ENCODE peak calls at places on chromosomes 12 and 14, in four cellular contexts. G, K, J and X are unnamed samples.

GRCh38 chr14:92603309-92604257 is 90.0 kb downstream of the RIN3 start:
- DNase-seq in G (no peak), J (peak), K (peak), X (peak)

GRCh38 chr12:122944588-122944987 is 21.7 kb downstream of the ABCB9 start:
- DNase-seq in J (no peak), K (peak), G (peak), X (peak)

GRCh38 chr14:98666545-98666944 is 605.5 kb downstream of the BCL11B start:
- DNase-seq in K (no peak), G (no peak), J (no peak), X (no peak)

GRCh38 chr12:93990832-93991748 is 157.3 kb upstream of the PLXNC1 start:
- DNase-seq in K (peak), G (peak), J (no peak), X (peak)

GRCh38 chr14:96252323-96253052 is 3.5 kb upstream of the BDKRB1 start:
- DNase-seq in G (no peak), J (no peak), K (no peak), X (no peak)

GRCh38 chr12:39587247-39587646 is 32.4 kb downstream of the ABCD2 start:
- DNase-seq in J (no peak), K (no peak), G (no peak), X (peak)

GRCh38 chr12:90323217-90323616 is 614.6 kb upstream of the ATP2B1 start:
- DNase-seq in K (no peak), J (no peak), G (no peak), X (no peak)

GRCh38 chr12:7433276-7433822 is 10.6 kb downstream of the CD163L1 start:
- DNase-seq in K (peak), J (no peak), G (no peak), X (peak)

GRCh38 chr12:2395352-2395977 is 342.7 kb downstream of the CACNA1C start:
- DNase-seq in G (peak), J (no peak), K (peak), X (peak)

GRCh38 chr12:25557830-25558436 is 4.8 kb upstream of the LMNTD1 start:
- DNase-seq in J (no peak), G (no peak), K (peak), X (peak)

GRCh38 chr14:21455592-21455911 is 371 bp downstream of the CHD8 start:
- DNase-seq in K (no peak), J (no peak), G (no peak), X (peak)

GRCh38 chr14:24308342-24309124 is 756 bp upstream of the CIDEB start:
- DNase-seq in K (no peak), J (no peak), G (no peak), X (no peak)

GRCh38 chr14:24310666-24311604 is at the start of gene LTB4R:
- DNase-seq in G (peak), J (peak), K (peak), X (peak)

GRCh38 chr14:24310387-24310665 is 386 bp downstream of the LTB4R2 start:
- DNase-seq in K (no peak), J (no peak), G (no peak), X (no peak)

GRCh38 chr14:24307575-24308341 is at the start of gene CIDEB:
- DNase-seq in K (peak), J (no peak), G (peak), X (peak)

DNA sequence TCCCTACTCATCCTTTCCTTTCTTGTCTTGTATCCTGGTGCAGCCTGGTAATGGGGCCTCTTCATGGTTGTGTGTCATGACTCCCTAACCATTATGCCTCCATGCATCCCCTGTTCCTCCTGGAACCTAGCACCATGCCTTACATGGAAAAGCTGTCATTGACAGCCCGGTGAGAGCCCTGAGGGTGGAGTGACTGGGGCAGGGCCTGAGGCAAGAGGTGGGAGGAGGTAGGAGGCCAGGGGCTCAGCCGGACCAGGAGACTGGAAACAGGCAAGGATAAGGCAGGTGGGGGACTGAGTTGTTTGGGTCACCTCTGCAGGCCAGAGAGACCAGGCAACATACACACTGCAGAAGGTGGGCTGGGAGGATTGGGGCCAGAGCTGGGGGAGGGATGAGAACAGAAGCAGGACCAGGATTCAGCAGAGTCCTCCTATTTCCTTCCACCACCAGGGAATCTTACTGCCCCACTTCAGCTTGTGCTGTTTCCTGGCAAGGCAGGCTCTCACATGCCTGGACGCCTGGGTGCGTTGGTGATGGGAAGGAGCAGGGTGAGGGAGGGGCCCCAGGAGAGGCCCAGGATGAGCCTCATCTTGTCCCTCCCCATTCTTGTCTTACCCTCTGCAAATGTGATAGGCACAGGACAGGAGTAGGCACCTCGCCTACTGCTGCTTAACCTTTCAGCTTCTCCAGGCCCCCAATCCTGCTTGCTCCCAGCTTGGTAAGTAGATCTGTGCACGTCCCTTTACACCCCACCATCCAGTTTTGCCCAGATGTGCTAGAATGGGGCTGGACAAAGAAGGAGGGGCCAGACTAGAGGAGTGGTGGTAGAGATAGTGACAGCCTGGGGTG is at the start of gene LTB4R2:
- DNase-seq in G (no peak), K (no peak), J (no peak), X (no peak)
- H3K4me3 ChIP-seq in G (peak), K (peak), J (peak), X (peak)

GRCh38 chr14:37599527-37600368 is 4.3 kb downstream of the TTC6 start:
- DNase-seq in K (no peak), G (no peak), J (no peak), X (no peak)
- TF ChIP-seq CTCF in K (no peak), G (no peak), J (no peak), X (no peak)

GRCh38 chr12:58372298-58372697 is 430.9 kb downstream of the ATP23 start:
- DNase-seq in G (no peak), K (no peak), J (no peak), X (no peak)
- H3K4me3 ChIP-seq in G (no peak), K (no peak), J (no peak), X (no peak)

GRCh38 chr12:120639771-120640721 is at the start of gene CABP1:
- DNase-seq in J (peak), G (peak), K (no peak), X (no peak)
- TF ChIP-seq CTCF in J (peak), G (peak), K (no peak), X (peak)